ENCODE peak calls at places on chromosome 12, in six cellular contexts. One of them, this sample, is unnamed.

GRCh38 chr12:19369691-19370148 is 69.6 kb upstream of the AEBP2 start:
- DNase-seq in astrocyte: no peak
- DNase-seq in IMR-90: peak; percentile 84
- DNase-seq in Kasumi-1: no peak
- DNase-seq in adipocyte: peak; percentile 80
- DNase-seq in non-pigmented ciliary epithelial cell: peak; percentile 15
- DNase-seq in this sample: no peak

GRCh38 chr12:113749433-113749815 is 216.7 kb downstream of the RBM19 start:
- DNase-seq in adipocyte: no peak
- DNase-seq in Kasumi-1: no peak
- DNase-seq in astrocyte: no peak
- DNase-seq in IMR-90: no peak
- DNase-seq in non-pigmented ciliary epithelial cell: no peak
- DNase-seq in this sample: no peak

GRCh38 chr12:41289461-41289860 is 101.3 kb downstream of the PDZRN4 start:
- DNase-seq in IMR-90: no peak
- DNase-seq in non-pigmented ciliary epithelial cell: no peak
- DNase-seq in adipocyte: no peak
- DNase-seq in astrocyte: no peak
- DNase-seq in Kasumi-1: no peak
- DNase-seq in this sample: no peak

GRCh38 chr12:101415228-101415627 is 7.7 kb upstream of the ARL1 start:
- DNase-seq in adipocyte: no peak
- DNase-seq in astrocyte: no peak
- DNase-seq in IMR-90: no peak
- DNase-seq in Kasumi-1: no peak
- DNase-seq in non-pigmented ciliary epithelial cell: no peak
- DNase-seq in this sample: no peak

GRCh38 chr12:102950107-102950949 is 7.1 kb upstream of the ASCL1 start:
- DNase-seq in Kasumi-1: no peak
- DNase-seq in non-pigmented ciliary epithelial cell: no peak
- DNase-seq in astrocyte: no peak
- DNase-seq in IMR-90: no peak
- DNase-seq in adipocyte: no peak
- DNase-seq in this sample: no peak

GRCh38 chr12:47189753-47190152 is 110.0 kb upstream of the AMIGO2 start:
- DNase-seq in IMR-90: no peak
- DNase-seq in non-pigmented ciliary epithelial cell: no peak
- DNase-seq in astrocyte: no peak
- DNase-seq in adipocyte: no peak
- DNase-seq in Kasumi-1: no peak
- DNase-seq in this sample: no peak

GRCh38 chr12:54259194-54260011 is 20.5 kb downstream of the CBX5 start:
- DNase-seq in non-pigmented ciliary epithelial cell: no peak
- DNase-seq in astrocyte: peak; percentile 78
- DNase-seq in IMR-90: peak; percentile 87
- DNase-seq in Kasumi-1: peak; percentile 31
- DNase-seq in adipocyte: peak; percentile 96
- DNase-seq in this sample: no peak

GRCh38 chr12:52813885-52814709 is at the start of gene KRT4:
- DNase-seq in Kasumi-1: no peak
- DNase-seq in adipocyte: no peak
- DNase-seq in IMR-90: no peak
- DNase-seq in astrocyte: peak; percentile 63
- DNase-seq in non-pigmented ciliary epithelial cell: no peak
- DNase-seq in this sample: no peak

GRCh38 chr12:97595936-97596335 is 133.3 kb downstream of the RMST start:
- DNase-seq in adipocyte: no peak
- DNase-seq in IMR-90: no peak
- DNase-seq in Kasumi-1: no peak
- DNase-seq in non-pigmented ciliary epithelial cell: no peak
- DNase-seq in astrocyte: no peak
- DNase-seq in this sample: no peak

GRCh38 chr12:9071518-9071917 is 44.2 kb downstream of the A2M start:
- DNase-seq in Kasumi-1: no peak
- DNase-seq in astrocyte: no peak
- DNase-seq in adipocyte: no peak
- DNase-seq in non-pigmented ciliary epithelial cell: no peak
- DNase-seq in IMR-90: no peak
- DNase-seq in this sample: no peak

GRCh38 chr12:18479266-18479665 is 217.9 kb downstream of the PIK3C2G start:
- DNase-seq in adipocyte: no peak
- DNase-seq in IMR-90: no peak
- DNase-seq in astrocyte: no peak
- DNase-seq in Kasumi-1: no peak
- DNase-seq in non-pigmented ciliary epithelial cell: no peak
- DNase-seq in this sample: no peak

GRCh38 chr12:12872934-12873275 is 18.5 kb upstream of the GPRC5A start:
- DNase-seq in non-pigmented ciliary epithelial cell: no peak
- DNase-seq in IMR-90: peak; percentile 83
- DNase-seq in astrocyte: peak; percentile 75
- DNase-seq in adipocyte: no peak
- DNase-seq in Kasumi-1: no peak
- DNase-seq in this sample: no peak

GRCh38 chr12:119061208-119061796 is 80.0 kb downstream of the SRRM4 start:
- DNase-seq in astrocyte: peak; percentile 7
- DNase-seq in non-pigmented ciliary epithelial cell: no peak
- DNase-seq in IMR-90: peak; percentile 7
- DNase-seq in adipocyte: peak; percentile 43
- DNase-seq in Kasumi-1: no peak
- DNase-seq in this sample: peak; percentile 32

GRCh38 chr12:47778842-47779241 is 5.8 kb downstream of the SLC48A1 start:
- DNase-seq in adipocyte: no peak
- DNase-seq in astrocyte: no peak
- DNase-seq in Kasumi-1: no peak
- DNase-seq in non-pigmented ciliary epithelial cell: no peak
- DNase-seq in IMR-90: no peak
- DNase-seq in this sample: no peak

GRCh38 chr12:68122236-68122920 is 37.2 kb downstream of the IFNG start:
- DNase-seq in adipocyte: peak; percentile 4
- DNase-seq in IMR-90: no peak
- DNase-seq in astrocyte: peak; percentile 57
- DNase-seq in non-pigmented ciliary epithelial cell: peak; percentile 32
- DNase-seq in Kasumi-1: no peak
- DNase-seq in this sample: peak; percentile 11

GRCh38 chr12:113359133-113359938 is 949 bp downstream of the PLBD2 start:
- DNase-seq in IMR-90: peak; percentile 14
- DNase-seq in non-pigmented ciliary epithelial cell: no peak
- DNase-seq in adipocyte: peak; percentile 26
- DNase-seq in Kasumi-1: no peak
- DNase-seq in astrocyte: peak; percentile 12
- DNase-seq in this sample: peak; percentile 54

GRCh38 chr12:47744005-47744651 is 14.6 kb downstream of the RAPGEF3 start:
- DNase-seq in IMR-90: no peak
- DNase-seq in astrocyte: no peak
- DNase-seq in Kasumi-1: peak; percentile 17
- DNase-seq in adipocyte: no peak
- DNase-seq in non-pigmented ciliary epithelial cell: no peak
- DNase-seq in this sample: no peak

GRCh38 chr12:127711108-127711507 is 555.9 kb upstream of the TMEM132C start:
- DNase-seq in adipocyte: no peak
- DNase-seq in IMR-90: no peak
- DNase-seq in Kasumi-1: no peak
- DNase-seq in non-pigmented ciliary epithelial cell: no peak
- DNase-seq in astrocyte: no peak
- DNase-seq in this sample: no peak